ENCODE peak calls at places on chromosomes 12 and 14, in four cellular contexts. J, F, A and H are unnamed samples.

GRCh38 chr12:131133015-131133905 is 179.6 kb downstream of the ADGRD1 start:
- DNase-seq in J (no peak), F (peak; percentile 74), A (peak; percentile 18), H (no peak)

GRCh38 chr12:124917841-124918621 is 3.6 kb upstream of the UBC start:
- DNase-seq in J (no peak), F (peak; percentile 69), A (no peak), H (no peak)

GRCh38 chr12:70826156-70826555 is 94.4 kb downstream of the PTPRR start:
- DNase-seq in J (no peak), F (no peak), A (no peak), H (no peak)

GRCh38 chr12:111791507-111791906 is 24.8 kb downstream of the ALDH2 start:
- DNase-seq in J (no peak), F (no peak), A (no peak), H (no peak)

GRCh38 chr14:74979442-74980397 is 23.0 kb upstream of the EIF2B2 start:
- DNase-seq in J (peak; percentile 63), F (peak; percentile 77), A (no peak), H (no peak)

GRCh38 chr14:94044476-94045091 is 18.4 kb downstream of the OTUB2 start:
- DNase-seq in J (no peak), F (no peak), A (no peak), H (no peak)

GRCh38 chr12:21912318-21912717 is 28.9 kb downstream of the ABCC9 start:
- DNase-seq in J (peak; percentile 11), F (peak; percentile 45), A (no peak), H (no peak)

GRCh38 chr14:33210304-33210703 is 271.6 kb downstream of the NPAS3 start:
- DNase-seq in J (no peak), F (peak; percentile 38), A (no peak), H (no peak)

GRCh38 chr12:15580431-15580830 is 208.8 kb downstream of the EPS8 start:
- DNase-seq in J (no peak), F (no peak), A (no peak), H (peak; percentile 14)

GRCh38 chr14:88630565-88630964 is 67.7 kb downstream of the ZC3H14 start:
- DNase-seq in J (no peak), F (no peak), A (no peak), H (no peak)

GRCh38 chr12:120677765-120678473 is 9.0 kb upstream of the MLEC start:
- DNase-seq in J (no peak), F (peak; percentile 71), A (peak; percentile 61), H (peak; percentile 62)

GRCh38 chr12:56449622-56449984 is 377 bp upstream of the TIMELESS start:
- DNase-seq in J (no peak), F (no peak), A (no peak), H (no peak)

GRCh38 chr12:89962648-89963047 is 254.0 kb upstream of the ATP2B1 start:
- DNase-seq in J (no peak), F (no peak), A (no peak), H (peak; percentile 32)

GRCh38 chr12:51910691-51911090 is 3.4 kb downstream of the ACVRL1 start:
- DNase-seq in J (no peak), F (no peak), A (no peak), H (no peak)

GRCh38 chr14:55097894-55098560 is 31.0 kb upstream of the LGALS3 start:
- DNase-seq in J (no peak), F (no peak), A (peak; percentile 39), H (peak; percentile 41)

GRCh38 chr12:46914336-46914735 is 88.5 kb upstream of the SLC38A4 start:
- DNase-seq in J (no peak), F (no peak), A (no peak), H (no peak)

GRCh38 chr12:65282840-65283239 is 4.4 kb downstream of the MSRB3 start:
- DNase-seq in J (no peak), F (no peak), A (no peak), H (no peak)
- TF ChIP-seq CTCF in J (peak; percentile 2), F (peak; percentile 14), A (no peak), H (peak; percentile 57)

DNA sequence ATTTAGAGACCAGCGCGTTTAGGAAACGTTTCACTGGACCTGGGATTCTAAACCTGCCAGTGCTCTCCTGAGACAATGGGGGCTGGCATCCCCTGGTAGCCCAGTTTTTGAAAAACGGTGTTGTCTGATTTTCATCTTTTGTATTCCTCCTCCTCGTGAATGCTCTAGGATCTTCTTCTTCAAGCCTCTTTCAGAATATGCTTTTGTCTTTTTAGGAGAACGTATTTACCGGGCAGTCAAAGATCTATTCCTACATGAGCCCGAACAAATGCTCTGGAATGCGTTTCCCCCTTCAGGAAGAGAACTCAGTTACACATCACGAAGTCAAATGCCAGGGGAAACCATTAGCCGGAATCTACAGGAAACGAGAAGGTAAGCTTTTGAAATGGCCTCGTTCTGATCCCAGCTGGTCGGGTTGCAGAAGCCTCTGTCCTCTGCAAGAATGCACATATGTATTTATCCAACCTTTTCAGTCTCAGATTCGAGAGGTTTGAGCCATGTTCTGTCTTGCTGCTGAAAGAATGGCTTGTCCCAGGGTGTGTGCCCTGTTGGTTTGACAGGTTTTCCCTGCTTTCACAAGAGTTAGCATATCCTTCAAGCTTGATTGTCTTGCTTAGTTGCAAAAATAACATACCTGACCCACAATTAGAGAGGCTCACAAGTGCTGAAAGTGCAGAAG is 6.6 kb downstream of the KMT5A start:
- DNase-seq in J (no peak), F (no peak), A (no peak), H (no peak)
- TF ChIP-seq CTCF in J (no peak), F (no peak), A (no peak), H (no peak)

DNA sequence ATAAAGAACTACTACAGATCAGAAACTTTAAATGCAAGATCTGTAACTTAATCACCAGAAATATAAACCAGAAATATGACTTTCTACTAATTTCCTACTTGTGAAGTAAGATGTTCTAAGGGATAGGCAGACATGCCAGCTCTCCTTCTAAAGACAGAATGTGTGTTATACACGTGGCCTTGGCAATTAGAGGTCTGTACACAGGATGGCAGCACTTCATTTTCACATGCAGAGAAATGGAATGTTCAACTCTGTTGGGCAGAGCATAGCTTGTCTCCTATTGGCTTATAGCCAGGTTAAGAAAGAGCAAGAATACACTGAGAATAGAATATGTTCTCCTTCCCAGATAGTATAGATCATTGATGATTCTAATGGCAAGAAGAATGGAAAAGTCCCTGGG is 403.8 kb downstream of the DAD1 start:
- DNase-seq in J (no peak), F (peak; percentile 13), A (no peak), H (peak; percentile 4)
- TF ChIP-seq CTCF in J (no peak), F (no peak), A (no peak), H (peak; percentile 27)

GRCh38 chr12:116919247-116919671 is 8.5 kb downstream of the FBXW8 start:
- DNase-seq in J (no peak), F (no peak), A (no peak), H (no peak)

GRCh38 chr12:116916122-116916521 is 5.4 kb downstream of the FBXW8 start:
- DNase-seq in J (peak; percentile 30), F (peak; percentile 21), A (no peak), H (no peak)

GRCh38 chr12:116918464-116918863 is 7.7 kb downstream of the FBXW8 start:
- DNase-seq in J (no peak), F (no peak), A (no peak), H (no peak)

GRCh38 chr12:116915326-116915725 is 4.6 kb downstream of the FBXW8 start:
- DNase-seq in J (no peak), F (no peak), A (no peak), H (no peak)

DNA sequence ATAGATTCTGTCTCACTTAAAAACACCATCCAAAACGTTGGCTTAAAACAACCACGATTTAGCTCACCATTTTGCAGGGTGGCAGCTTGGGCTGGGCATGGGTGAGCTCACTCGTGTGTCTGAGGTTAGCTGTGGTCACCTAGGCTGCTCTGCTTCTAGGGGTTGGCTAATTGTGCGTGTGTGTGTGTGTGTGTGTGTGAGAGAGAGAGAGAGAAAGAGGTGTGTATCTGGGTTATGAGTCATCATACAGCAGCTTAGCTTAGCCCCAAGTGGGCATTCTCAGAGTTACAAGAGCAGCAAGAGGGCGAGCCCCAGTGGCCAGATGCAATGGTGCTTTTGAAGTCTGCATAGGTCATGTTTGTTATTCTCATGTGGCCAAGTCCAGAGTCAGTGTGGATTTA is 6.0 kb downstream of the FBXW8 start:
- DNase-seq in J (peak; percentile 71), F (peak; percentile 87), A (no peak), H (peak; percentile 32)
- TF ChIP-seq CTCF in J (no peak), F (no peak), A (no peak), H (peak; percentile 26)

DNA sequence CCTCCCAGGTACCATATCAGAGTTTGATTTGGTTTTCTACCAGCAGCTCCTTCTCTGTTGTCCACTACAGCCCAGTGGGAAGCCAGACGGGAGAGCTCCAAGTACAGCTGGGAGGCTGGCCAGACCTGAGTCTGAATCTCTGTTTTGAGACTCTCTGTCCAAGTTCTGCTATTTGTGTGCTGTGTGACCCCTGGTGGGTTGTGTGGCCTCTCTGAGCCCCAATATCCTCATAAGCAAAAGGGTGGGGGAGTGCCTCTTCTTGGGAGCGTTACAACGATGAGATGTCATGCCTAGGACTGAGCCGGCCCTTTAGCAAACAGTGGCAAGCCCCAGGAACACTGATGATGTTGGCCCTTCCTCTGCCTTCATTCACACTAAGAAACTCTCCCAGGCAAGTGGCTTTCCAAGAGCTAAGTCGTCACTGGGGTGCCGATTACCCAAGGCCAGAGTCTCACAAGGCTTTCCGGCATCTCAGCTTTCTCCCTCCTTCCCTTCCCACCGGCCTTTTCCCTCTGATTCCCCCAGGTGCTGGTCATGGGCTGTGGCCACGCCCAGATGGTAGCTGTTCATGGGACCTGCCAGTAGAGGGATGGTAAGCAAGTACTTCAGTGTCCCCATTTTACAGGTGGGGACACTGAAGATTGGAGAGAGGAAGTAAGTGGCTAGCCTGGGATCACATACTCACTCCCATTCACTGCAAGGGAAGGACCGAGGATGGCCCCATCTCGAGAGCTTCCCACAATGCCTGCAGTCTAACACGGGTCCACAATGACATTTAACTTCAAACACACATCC is 47.7 kb downstream of the BCL11B start:
- DNase-seq in J (no peak), F (no peak), A (no peak), H (no peak)
- TF ChIP-seq CTCF in J (no peak), F (no peak), A (no peak), H (no peak)

GRCh38 chr12:54127538-54128259 is 61.1 kb downstream of the SMUG1 start:
- DNase-seq in J (no peak), F (no peak), A (no peak), H (no peak)

GRCh38 chr12:54125950-54126695 is 62.7 kb downstream of the SMUG1 start:
- DNase-seq in J (no peak), F (peak; percentile 34), A (no peak), H (no peak)

GRCh38 chr12:54128466-54128865 is 60.3 kb downstream of the SMUG1 start:
- DNase-seq in J (no peak), F (no peak), A (no peak), H (no peak)

GRCh38 chr12:54129028-54129903 is 59.5 kb downstream of the SMUG1 start:
- DNase-seq in J (no peak), F (no peak), A (no peak), H (no peak)

GRCh38 chr12:54126696-54127537 is 61.9 kb downstream of the SMUG1 start:
- DNase-seq in J (peak; percentile 56), F (peak; percentile 69), A (peak; percentile 54), H (no peak)
- TF ChIP-seq CTCF in J (no peak), F (no peak), A (no peak), H (no peak)